ENCODE peak calls at places on chromosomes 11 and 22, in seven cellular contexts. S is choroid plexus epithelial cell, V is MG63, L is endodermal cell, A is cardiac fibroblast, T is heart right ventricle, C is adipocyte. H is an unnamed sample.

GRCh38 chr11:35330924-35331323 is 88.4 kb downstream of the SLC1A2 start:
- DNase-seq in S (no peak), L (no peak), V (no peak), C (no peak), A (no peak), T (no peak), H (no peak)

GRCh38 chr11:71066311-71066710 is 186.1 kb downstream of the SHANK2 start:
- DNase-seq in L (no peak), A (no peak), S (no peak), T (no peak), V (no peak), C (no peak), H (no peak)

GRCh38 chr11:15971215-15971546 is 385.2 kb downstream of the SOX6 start:
- DNase-seq in V (no peak), L (no peak), S (no peak), A (no peak), T (no peak), C (no peak), H (no peak)

GRCh38 chr11:63672934-63673539 is 1.9 kb upstream of the ATL3 start:
- DNase-seq in V (no peak), L (no peak), C (no peak), S (no peak), T (no peak), A (no peak), H (no peak)

GRCh38 chr22:22526125-22526912 is 6.2 kb upstream of the ZNF280A start:
- DNase-seq in L (no peak), C (no peak), S (no peak), A (no peak), T (no peak), V (no peak), H (no peak)

GRCh38 chr11:119788911-119789560 is 60.0 kb upstream of the NECTIN1 start:
- DNase-seq in C (no peak), V (no peak), T (no peak), S (no peak), A (no peak), L (no peak), H (no peak)

GRCh38 chr11:102730036-102730815 is 5.5 kb upstream of the MMP8 start:
- DNase-seq in V (no peak), T (no peak), S (no peak), L (no peak), A (peak), C (peak), H (peak)

GRCh38 chr11:131977231-131977630 is 606.8 kb downstream of the NTM start:
- DNase-seq in L (peak), S (peak), T (no peak), A (peak), V (peak), C (peak), H (peak)

GRCh38 chr11:64777449-64778222 is 706 bp downstream of the SF1 start:
- DNase-seq in C (peak), V (peak), L (peak), A (peak), T (peak), S (peak), H (peak)

GRCh38 chr11:119316017-119316728 is 757 bp downstream of the MCAM start:
- DNase-seq in S (no peak), A (no peak), V (no peak), L (peak), C (peak), T (peak), H (no peak)

GRCh38 chr11:2521081-2521480 is 76.3 kb downstream of the KCNQ1 start:
- DNase-seq in C (no peak), A (no peak), S (no peak), L (peak), T (no peak), V (no peak), H (no peak)

GRCh38 chr11:97109078-97109477 is 719.3 kb downstream of the JRKL start:
- DNase-seq in S (no peak), A (no peak), V (no peak), T (no peak), C (no peak), L (no peak), H (no peak)

GRCh38 chr11:113884361-113884836 is 9.0 kb upstream of the USP28 start:
- DNase-seq in A (peak), C (peak), L (peak), S (peak), T (no peak), V (no peak), H (peak)

GRCh38 chr22:48951836-48952235 is 875.8 kb downstream of the BRD1 start:
- DNase-seq in L (peak), S (no peak), C (no peak), V (no peak), A (no peak), T (no peak), H (no peak)

GRCh38 chr22:19143967-19144400 is 467 bp downstream of the ESS2 start:
- DNase-seq in V (no peak), T (no peak), L (no peak), A (peak), C (peak), S (peak), H (no peak)

GRCh38 chr22:19146215-19146968 is 1.9 kb upstream of the ESS2 start:
- DNase-seq in S (no peak), C (no peak), L (no peak), V (no peak), A (no peak), T (no peak), H (no peak)

GRCh38 chr22:19139974-19140373 is 4.5 kb downstream of the ESS2 start:
- DNase-seq in T (no peak), L (no peak), A (no peak), C (no peak), V (no peak), S (no peak), H (no peak)

GRCh38 chr22:19142394-19142793 is 2.1 kb downstream of the ESS2 start:
- DNase-seq in T (no peak), S (no peak), C (no peak), L (no peak), V (no peak), A (no peak), H (no peak)

DNA sequence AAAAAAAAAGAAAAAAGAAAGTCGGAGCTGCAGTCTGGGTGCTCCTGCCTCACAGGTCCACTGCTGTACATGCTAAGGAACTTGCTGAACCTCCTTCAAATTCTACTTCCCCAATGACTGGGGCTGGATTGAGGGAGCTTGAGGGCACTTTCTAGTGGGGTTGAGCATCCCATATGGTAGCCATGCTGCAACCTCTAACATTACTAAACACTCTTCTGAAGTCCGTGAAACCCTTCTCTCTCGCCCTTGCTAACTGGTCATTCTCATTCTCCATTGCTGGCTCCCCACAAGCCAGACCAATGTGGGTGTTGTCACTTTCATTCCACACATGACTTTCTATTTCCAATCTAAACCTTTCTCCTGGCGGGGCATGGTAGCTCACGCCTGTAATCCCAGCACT is 1.2 kb downstream of the ESS2 start:
- DNase-seq in V (no peak), A (no peak), S (no peak), C (no peak), L (no peak), T (no peak), H (no peak)
- H3K4me3 ChIP-seq in V (peak), A (no peak), S (peak), C (peak), L (peak), T (peak), H (peak)

DNA sequence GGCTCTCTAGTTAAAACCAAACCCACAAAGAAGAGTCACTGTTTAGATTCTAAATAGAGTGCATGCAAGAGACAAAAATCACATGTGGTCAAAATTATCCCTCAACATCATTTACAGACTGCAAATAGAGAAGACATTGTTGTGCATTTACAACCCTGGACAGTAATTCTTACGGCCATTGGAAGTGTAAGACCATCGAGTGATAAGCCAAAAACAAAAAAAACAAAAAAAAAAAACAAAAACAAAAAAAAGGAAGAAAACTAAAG is 93.4 kb downstream of the RASSF10 start:
- DNase-seq in V (no peak), T (no peak), C (no peak), S (no peak), A (no peak), L (no peak), H (no peak)
- H3K4me3 ChIP-seq in V (no peak), T (no peak), C (no peak), S (no peak), A (no peak), L (peak), H (no peak)

GRCh38 chr11:111378185-111378772 is 796 bp downstream of the POU2AF1 start:
- DNase-seq in S (no peak), V (no peak), L (no peak), C (no peak), A (no peak), T (no peak), H (no peak)

GRCh38 chr11:111379500-111380136 is 543 bp upstream of the POU2AF1 start:
- DNase-seq in A (no peak), T (no peak), V (no peak), C (no peak), L (no peak), S (no peak), H (no peak)

GRCh38 chr11:111376453-111376871 is 2.6 kb downstream of the POU2AF1 start:
- DNase-seq in S (no peak), A (no peak), T (no peak), V (no peak), C (no peak), L (no peak), H (no peak)

GRCh38 chr11:111382451-111382850 is 3.4 kb upstream of the POU2AF1 start:
- DNase-seq in S (no peak), A (no peak), L (no peak), T (no peak), C (no peak), V (no peak), H (no peak)

DNA sequence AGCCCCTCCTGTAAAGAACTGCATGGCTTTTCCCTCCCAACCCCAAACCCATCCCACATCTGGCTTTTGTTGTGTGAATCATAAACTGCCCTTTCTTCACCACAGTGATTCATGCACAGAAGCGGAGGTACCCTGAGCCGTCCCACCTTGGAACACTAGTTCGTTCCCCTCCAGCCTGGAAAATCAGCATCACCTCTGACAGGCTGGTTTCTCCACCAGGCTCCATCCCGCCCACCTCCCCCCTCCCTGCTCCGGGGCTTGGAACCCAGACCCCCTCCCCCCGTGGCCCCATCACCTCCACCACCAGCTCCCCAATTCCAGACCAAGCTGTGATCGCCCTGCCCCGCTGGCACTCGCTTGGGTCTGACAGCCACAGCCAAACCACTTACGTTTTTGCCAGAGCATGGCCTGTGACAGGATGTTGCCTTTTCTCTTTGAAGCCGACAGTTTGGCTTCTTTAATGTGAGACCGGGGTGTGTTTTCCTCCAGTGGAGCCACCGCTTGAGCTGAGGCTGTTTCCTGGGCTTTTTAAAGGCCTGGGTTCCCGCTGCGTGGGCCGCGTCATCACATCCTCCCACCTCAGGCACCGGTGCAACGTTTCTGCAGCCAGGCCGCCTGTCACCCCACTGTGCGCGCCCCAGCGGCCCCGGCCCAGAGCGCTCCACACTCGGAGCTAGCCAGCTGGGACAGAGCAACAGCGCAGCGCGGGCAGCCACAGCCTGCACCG is at the start of gene POU2AF1:
- DNase-seq in V (peak), S (peak), T (no peak), A (peak), C (peak), L (no peak), H (peak)
- H3K4me3 ChIP-seq in V (no peak), S (no peak), T (peak), A (no peak), C (no peak), L (no peak), H (no peak)

GRCh38 chr22:38097557-38098409 is 12.7 kb downstream of the BAIAP2L2 start:
- DNase-seq in S (peak), C (no peak), T (no peak), L (peak), A (peak), V (no peak), H (peak)
- H3K4me3 ChIP-seq in S (no peak), C (no peak), T (no peak), L (peak), A (no peak), V (no peak), H (no peak)

GRCh38 chr11:93957553-93957952 is 63.6 kb upstream of the HEPHL1 start:
- DNase-seq in S (no peak), T (no peak), C (no peak), V (no peak), L (no peak), A (no peak), H (no peak)
- H3K4me3 ChIP-seq in S (no peak), T (no peak), C (no peak), V (no peak), L (no peak), A (no peak), H (no peak)

GRCh38 chr22:20955548-20955947 is 11.5 kb upstream of the AIFM3 start:
- DNase-seq in A (no peak), S (no peak), T (no peak), C (no peak), L (no peak), V (no peak), H (no peak)

GRCh38 chr22:20957118-20957690 is 9.9 kb upstream of the AIFM3 start:
- DNase-seq in C (peak), T (no peak), V (no peak), L (peak), S (no peak), A (no peak), H (no peak)

GRCh38 chr22:20957691-20958440 is 9.2 kb upstream of the AIFM3 start:
- DNase-seq in C (peak), T (no peak), L (peak), S (no peak), A (no peak), V (no peak), H (no peak)

GRCh38 chr22:20953668-20954500 is 13.2 kb upstream of the AIFM3 start:
- DNase-seq in S (peak), L (no peak), A (peak), V (no peak), C (peak), T (no peak), H (peak)

GRCh38 chr22:20956258-20957117 is 10.6 kb upstream of the AIFM3 start:
- DNase-seq in L (peak), A (peak), C (peak), V (peak), S (no peak), T (no peak), H (peak)
- H3K4me3 ChIP-seq in L (peak), A (peak), C (peak), V (no peak), S (peak), T (peak), H (peak)